ENCODE peak calls at places on chromosomes 6 and 20, in six cellular contexts. One of them, this sample, is unnamed.

GRCh38 chr6:28858963-28859362 is 64.8 kb downstream of the TRIM27 start:
- ATAC-seq in right cardiac atrium: no peak
- ATAC-seq in mucosa of descending colon: no peak
- ATAC-seq in IMR-90: no peak
- ATAC-seq in psoas muscle: no peak
- ATAC-seq in Right ventricle myocardium inferior: no peak
- ATAC-seq in this sample: no peak

GRCh38 chr6:82298012-82298411 is 50.5 kb upstream of the IBTK start:
- ATAC-seq in right cardiac atrium: no peak
- ATAC-seq in mucosa of descending colon: no peak
- ATAC-seq in IMR-90: no peak
- ATAC-seq in psoas muscle: no peak
- ATAC-seq in Right ventricle myocardium inferior: no peak
- ATAC-seq in this sample: peak

GRCh38 chr6:19303381-19303780 is 533.8 kb upstream of the ID4 start:
- ATAC-seq in right cardiac atrium: no peak
- ATAC-seq in mucosa of descending colon: peak
- ATAC-seq in IMR-90: no peak
- ATAC-seq in psoas muscle: no peak
- ATAC-seq in Right ventricle myocardium inferior: no peak
- ATAC-seq in this sample: peak

GRCh38 chr6:50925981-50926380 is 107.3 kb downstream of the TFAP2B start:
- ATAC-seq in right cardiac atrium: no peak
- ATAC-seq in mucosa of descending colon: no peak
- ATAC-seq in IMR-90: no peak
- ATAC-seq in psoas muscle: no peak
- ATAC-seq in Right ventricle myocardium inferior: no peak
- ATAC-seq in this sample: no peak

GRCh38 chr6:90078513-90079289 is 184.4 kb downstream of the GJA10 start:
- ATAC-seq in right cardiac atrium: no peak
- ATAC-seq in mucosa of descending colon: no peak
- ATAC-seq in IMR-90: no peak
- ATAC-seq in psoas muscle: no peak
- ATAC-seq in Right ventricle myocardium inferior: no peak
- ATAC-seq in this sample: no peak

GRCh38 chr20:2752631-2753455 is 47.6 kb downstream of the CPXM1 start:
- ATAC-seq in right cardiac atrium: no peak
- ATAC-seq in mucosa of descending colon: peak
- ATAC-seq in IMR-90: peak
- ATAC-seq in psoas muscle: no peak
- ATAC-seq in Right ventricle myocardium inferior: no peak
- ATAC-seq in this sample: no peak

GRCh38 chr20:24045621-24046020 is 57.0 kb upstream of the GGTLC1 start:
- ATAC-seq in right cardiac atrium: no peak
- ATAC-seq in mucosa of descending colon: no peak
- ATAC-seq in IMR-90: no peak
- ATAC-seq in psoas muscle: no peak
- ATAC-seq in Right ventricle myocardium inferior: no peak
- ATAC-seq in this sample: no peak

GRCh38 chr6:20153194-20153593 is 59.1 kb downstream of the MBOAT1 start:
- ATAC-seq in right cardiac atrium: no peak
- ATAC-seq in mucosa of descending colon: no peak
- ATAC-seq in IMR-90: no peak
- ATAC-seq in psoas muscle: no peak
- ATAC-seq in Right ventricle myocardium inferior: no peak
- ATAC-seq in this sample: no peak

GRCh38 chr6:137399949-137400443 is 94.2 kb downstream of the OLIG3 start:
- ATAC-seq in right cardiac atrium: no peak
- ATAC-seq in mucosa of descending colon: no peak
- ATAC-seq in IMR-90: no peak
- ATAC-seq in psoas muscle: no peak
- ATAC-seq in Right ventricle myocardium inferior: no peak
- ATAC-seq in this sample: no peak

GRCh38 chr6:26232950-26233607 is 131.9 kb upstream of the BTN3A2 start:
- ATAC-seq in right cardiac atrium: peak
- ATAC-seq in mucosa of descending colon: peak
- ATAC-seq in IMR-90: peak
- ATAC-seq in psoas muscle: no peak
- ATAC-seq in Right ventricle myocardium inferior: no peak
- ATAC-seq in this sample: peak

GRCh38 chr6:26387565-26387964 is 4.7 kb downstream of the BTN2A2 start:
- ATAC-seq in right cardiac atrium: no peak
- ATAC-seq in mucosa of descending colon: no peak
- ATAC-seq in IMR-90: no peak
- ATAC-seq in psoas muscle: no peak
- ATAC-seq in Right ventricle myocardium inferior: no peak
- ATAC-seq in this sample: no peak

GRCh38 chr6:125477849-125478248 is 176.1 kb upstream of the HDDC2 start:
- ATAC-seq in right cardiac atrium: peak
- ATAC-seq in mucosa of descending colon: no peak
- ATAC-seq in IMR-90: no peak
- ATAC-seq in psoas muscle: no peak
- ATAC-seq in Right ventricle myocardium inferior: peak
- ATAC-seq in this sample: no peak

GRCh38 chr6:43285415-43285814 is 12.6 kb upstream of the SLC22A7 start:
- ATAC-seq in right cardiac atrium: no peak
- ATAC-seq in mucosa of descending colon: no peak
- ATAC-seq in IMR-90: no peak
- ATAC-seq in psoas muscle: no peak
- ATAC-seq in Right ventricle myocardium inferior: no peak
- ATAC-seq in this sample: no peak

GRCh38 chr6:136051140-136051775 is 198.9 kb downstream of the MTFR2 start:
- ATAC-seq in right cardiac atrium: peak
- ATAC-seq in mucosa of descending colon: no peak
- ATAC-seq in IMR-90: peak
- ATAC-seq in psoas muscle: no peak
- ATAC-seq in Right ventricle myocardium inferior: no peak
- ATAC-seq in this sample: no peak

GRCh38 chr6:63249875-63250482 is 38.7 kb downstream of the FKBP1C start:
- ATAC-seq in right cardiac atrium: no peak
- ATAC-seq in mucosa of descending colon: no peak
- ATAC-seq in IMR-90: no peak
- ATAC-seq in psoas muscle: no peak
- ATAC-seq in Right ventricle myocardium inferior: no peak
- ATAC-seq in this sample: no peak

GRCh38 chr6:61200444-61200843 is 1085.6 kb downstream of the KHDRBS2 start:
- ATAC-seq in right cardiac atrium: no peak
- ATAC-seq in mucosa of descending colon: no peak
- ATAC-seq in IMR-90: no peak
- ATAC-seq in psoas muscle: no peak
- ATAC-seq in Right ventricle myocardium inferior: no peak
- ATAC-seq in this sample: no peak

GRCh38 chr6:168525926-168526630 is 85.1 kb downstream of the SMOC2 start:
- ATAC-seq in right cardiac atrium: no peak
- ATAC-seq in mucosa of descending colon: peak
- ATAC-seq in IMR-90: no peak
- ATAC-seq in psoas muscle: no peak
- ATAC-seq in Right ventricle myocardium inferior: no peak
- ATAC-seq in this sample: no peak

GRCh38 chr20:10555865-10556308 is 117.9 kb downstream of the JAG1 start:
- ATAC-seq in right cardiac atrium: no peak
- ATAC-seq in mucosa of descending colon: no peak
- ATAC-seq in IMR-90: peak
- ATAC-seq in psoas muscle: no peak
- ATAC-seq in Right ventricle myocardium inferior: no peak
- ATAC-seq in this sample: no peak

GRCh38 chr6:166738778-166739654 is 112.0 kb upstream of the RPS6KA2 start:
- ATAC-seq in right cardiac atrium: no peak
- ATAC-seq in mucosa of descending colon: peak
- ATAC-seq in IMR-90: peak
- ATAC-seq in psoas muscle: no peak
- ATAC-seq in Right ventricle myocardium inferior: no peak
- ATAC-seq in this sample: no peak

GRCh38 chr6:42450314-42451145 is 1.2 kb downstream of the TRERF1 start:
- ATAC-seq in right cardiac atrium: no peak
- ATAC-seq in mucosa of descending colon: no peak
- ATAC-seq in IMR-90: no peak
- ATAC-seq in psoas muscle: no peak
- ATAC-seq in Right ventricle myocardium inferior: no peak
- ATAC-seq in this sample: no peak

GRCh38 chr6:159959976-159960384 is 8.9 kb upstream of the IGF2R start:
- ATAC-seq in right cardiac atrium: peak
- ATAC-seq in mucosa of descending colon: peak
- ATAC-seq in IMR-90: peak
- ATAC-seq in psoas muscle: peak
- ATAC-seq in Right ventricle myocardium inferior: peak
- ATAC-seq in this sample: no peak

GRCh38 chr6:43508481-43509141 is 1.5 kb downstream of the LRRC73 start:
- ATAC-seq in right cardiac atrium: no peak
- ATAC-seq in mucosa of descending colon: no peak
- ATAC-seq in IMR-90: no peak
- ATAC-seq in psoas muscle: no peak
- ATAC-seq in Right ventricle myocardium inferior: no peak
- ATAC-seq in this sample: no peak

GRCh38 chr6:118876201-118876600 is 17.8 kb upstream of the ASF1A start:
- ATAC-seq in right cardiac atrium: no peak
- ATAC-seq in mucosa of descending colon: no peak
- ATAC-seq in IMR-90: peak
- ATAC-seq in psoas muscle: no peak
- ATAC-seq in Right ventricle myocardium inferior: no peak
- ATAC-seq in this sample: peak

GRCh38 chr6:11785953-11786579 is 7.5 kb upstream of the ADTRP start:
- ATAC-seq in right cardiac atrium: no peak
- ATAC-seq in mucosa of descending colon: peak
- ATAC-seq in IMR-90: no peak
- ATAC-seq in psoas muscle: no peak
- ATAC-seq in Right ventricle myocardium inferior: no peak
- ATAC-seq in this sample: peak

GRCh38 chr6:159169557-159170332 is 545 bp downstream of the FNDC1 start:
- ATAC-seq in right cardiac atrium: no peak
- ATAC-seq in mucosa of descending colon: peak
- ATAC-seq in IMR-90: peak
- ATAC-seq in psoas muscle: peak
- ATAC-seq in Right ventricle myocardium inferior: no peak
- ATAC-seq in this sample: peak

GRCh38 chr6:138162104-138162946 is 586 bp downstream of the ARFGEF3 start:
- ATAC-seq in right cardiac atrium: peak
- ATAC-seq in mucosa of descending colon: peak
- ATAC-seq in IMR-90: peak
- ATAC-seq in psoas muscle: peak
- ATAC-seq in Right ventricle myocardium inferior: peak
- ATAC-seq in this sample: peak

GRCh38 chr6:113540491-113540890 is 316.7 kb upstream of the MARCKS start:
- ATAC-seq in right cardiac atrium: no peak
- ATAC-seq in mucosa of descending colon: no peak
- ATAC-seq in IMR-90: no peak
- ATAC-seq in psoas muscle: no peak
- ATAC-seq in Right ventricle myocardium inferior: no peak
- ATAC-seq in this sample: peak